ENCODE peak calls at places on chromosomes 2 and 18, in five cellular contexts. Q is spleen, U is esophagus muscularis mucosa, B is WERI-Rb-1, T is A549. L is an unnamed sample.

GRCh38 chr2:95052804-95053535 is 27.5 kb downstream of the MAL start:
- DNase-seq in Q (peak), U (no peak), B (no peak), T (no peak), L (no peak)

GRCh38 chr2:230685165-230685560 is 27.5 kb upstream of the CAB39 start:
- DNase-seq in Q (no peak), U (no peak), B (no peak), T (no peak), L (no peak)

GRCh38 chr2:186559848-186560247 is 30.0 kb upstream of the ITGAV start:
- DNase-seq in Q (no peak), U (no peak), B (no peak), T (no peak), L (no peak)

GRCh38 chr2:113175101-113175628 is 1.4 kb downstream of the PSD4 start:
- DNase-seq in Q (peak), U (no peak), B (no peak), T (no peak), L (peak)

GRCh38 chr2:182435754-182436153 is 8.9 kb upstream of the PDE1A start:
- DNase-seq in Q (no peak), U (no peak), B (no peak), T (no peak), L (no peak)

GRCh38 chr2:241161646-241162281 is 11.5 kb downstream of the PPP1R7 start:
- DNase-seq in Q (peak), U (peak), B (no peak), T (no peak), L (no peak)

GRCh38 chr2:97706708-97707345 is 6.5 kb upstream of the ZAP70 start:
- DNase-seq in Q (no peak), U (no peak), B (no peak), T (no peak), L (no peak)

GRCh38 chr2:24015562-24016375 is 5.9 kb downstream of the MFSD2B start:
- DNase-seq in Q (no peak), U (no peak), B (no peak), T (peak), L (no peak)

GRCh38 chr2:2597712-2598111 is 266.6 kb upstream of the MYT1L start:
- DNase-seq in Q (no peak), U (no peak), B (no peak), T (no peak), L (no peak)

GRCh38 chr2:236552586-236552985 is 17.0 kb upstream of the ACKR3 start:
- DNase-seq in Q (no peak), U (no peak), B (no peak), T (no peak), L (no peak)

GRCh38 chr18:59416818-59417217 is 57.8 kb upstream of the LMAN1 start:
- DNase-seq in Q (no peak), U (no peak), B (no peak), T (no peak), L (no peak)

GRCh38 chr2:64645014-64645418 is 8.7 kb downstream of the SERTAD2 start:
- DNase-seq in Q (no peak), U (no peak), B (peak), T (peak), L (peak)

GRCh38 chr2:118710481-118710880 is 137.0 kb downstream of the EN1 start:
- DNase-seq in Q (no peak), U (no peak), B (no peak), T (no peak), L (no peak)

GRCh38 chr2:9330639-9331270 is 92.6 kb downstream of the ITGB1BP1 start:
- DNase-seq in Q (no peak), U (no peak), B (no peak), T (no peak), L (no peak)

GRCh38 chr18:634551-635045 is 22.9 kb upstream of the TYMS start:
- DNase-seq in Q (no peak), U (no peak), B (no peak), T (no peak), L (no peak)

GRCh38 chr2:16791496-16791895 is 125.9 kb upstream of the CYRIA start:
- DNase-seq in Q (no peak), U (no peak), B (no peak), T (no peak), L (no peak)

GRCh38 chr2:46878886-46879285 is 36.7 kb downstream of the MCFD2 start:
- DNase-seq in Q (no peak), U (no peak), B (no peak), T (no peak), L (no peak)

GRCh38 chr2:168978461-168978861 is 52.7 kb downstream of the ABCB11 start:
- DNase-seq in Q (no peak), U (no peak), B (no peak), T (no peak), L (no peak)

GRCh38 chr2:67839242-67839641 is 223.6 kb downstream of the C1D start:
- DNase-seq in Q (no peak), U (no peak), B (no peak), T (no peak), L (no peak)

GRCh38 chr18:34352385-34353163 is 127.9 kb upstream of the NOL4 start:
- DNase-seq in Q (no peak), U (no peak), B (no peak), T (no peak), L (no peak)

GRCh38 chr18:3008546-3008945 is 4.4 kb downstream of the LPIN2 start:
- DNase-seq in Q (no peak), U (no peak), B (no peak), T (no peak), L (no peak)

GRCh38 chr2:17375262-17375661 is 143.0 kb downstream of the RAD51AP2 start:
- DNase-seq in Q (no peak), U (no peak), B (no peak), T (no peak), L (no peak)

GRCh38 chr2:59308108-59308507 is 1067.0 kb upstream of the FANCL start:
- DNase-seq in Q (no peak), U (no peak), B (no peak), T (no peak), L (no peak)

GRCh38 chr2:227687189-227687588 is 20.6 kb downstream of the SCYGR5 start:
- DNase-seq in Q (no peak), U (peak), B (no peak), T (no peak), L (no peak)

GRCh38 chr2:179059026-179059680 is 9.2 kb upstream of the CCDC141 start:
- DNase-seq in Q (no peak), U (no peak), B (no peak), T (no peak), L (no peak)

GRCh38 chr2:26184086-26184485 is 11.2 kb downstream of the GAREM2 start:
- DNase-seq in Q (no peak), U (no peak), B (no peak), T (no peak), L (no peak)
- H3K4me3 ChIP-seq in Q (peak), U (peak), B (no peak), T (no peak), L (no peak)

GRCh38 chr18:74412106-74412880 is 44.8 kb downstream of the DIPK1C start:
- DNase-seq in Q (no peak), U (no peak), B (no peak), T (no peak), L (no peak)
- H3K27ac ChIP-seq in Q (no peak), U (no peak), B (no peak), T (no peak), L (no peak)

GRCh38 chr2:174493549-174494331 is 6.9 kb upstream of the GPR155 start:
- DNase-seq in Q (no peak), U (no peak), B (no peak), T (no peak), L (no peak)

GRCh38 chr2:174490032-174490431 is 3.2 kb upstream of the GPR155 start:
- DNase-seq in Q (no peak), U (no peak), B (no peak), T (no peak), L (peak)

GRCh38 chr2:174495365-174496012 is 8.7 kb upstream of the GPR155 start:
- DNase-seq in Q (no peak), U (no peak), B (peak), T (no peak), L (no peak)

GRCh38 chr2:174491947-174492346 is 5.1 kb upstream of the GPR155 start:
- DNase-seq in Q (no peak), U (no peak), B (no peak), T (no peak), L (no peak)

DNA sequence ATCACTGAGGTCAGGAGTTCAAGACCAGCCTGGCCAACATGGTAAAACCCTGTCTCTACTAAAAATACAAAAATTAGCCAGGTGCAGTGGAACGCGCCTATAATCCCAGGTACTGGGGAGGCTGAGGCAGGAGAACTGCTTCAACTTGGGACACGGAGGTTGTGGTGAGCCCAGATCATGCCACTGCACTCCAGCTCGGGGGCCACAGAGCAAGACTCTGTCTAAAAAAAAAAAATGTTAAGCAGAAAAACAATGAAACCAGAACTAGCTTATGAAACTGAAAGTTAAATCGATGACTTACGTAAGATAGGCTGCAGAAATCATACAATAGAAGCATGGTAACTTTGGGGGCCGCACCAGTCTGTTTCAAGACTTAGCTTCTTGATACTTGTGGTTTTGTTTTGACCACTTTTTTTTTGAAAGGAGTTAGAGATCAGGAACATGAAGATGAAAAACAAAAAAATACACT is 6.2 kb upstream of the GPR155 start:
- DNase-seq in Q (peak), U (no peak), B (no peak), T (no peak), L (peak)
- H3K4me3 ChIP-seq in Q (no peak), U (no peak), B (no peak), T (no peak), L (peak)

DNA sequence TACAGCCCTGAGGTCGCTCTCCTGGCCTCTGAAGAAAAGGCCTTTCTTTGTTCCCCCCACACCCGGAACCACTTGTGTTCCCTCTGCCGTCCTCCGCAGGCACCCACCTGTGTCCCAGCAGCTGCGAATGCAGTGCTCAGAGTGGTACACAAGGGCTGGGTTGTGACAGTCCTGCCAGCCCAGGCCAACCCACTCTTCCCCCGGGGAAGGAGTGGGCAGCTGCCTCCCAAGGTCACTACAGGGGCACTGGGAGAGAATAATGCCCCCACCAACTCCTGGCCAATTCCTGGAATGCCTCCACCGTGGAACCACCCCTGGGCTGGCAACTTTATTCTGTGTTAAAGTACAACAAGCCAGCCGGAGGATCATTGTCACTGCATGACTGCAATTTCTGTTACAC is 10.0 kb downstream of the GYPC start:
- DNase-seq in Q (no peak), U (no peak), B (no peak), T (no peak), L (no peak)
- H3K27ac ChIP-seq in Q (peak), U (peak), B (no peak), T (no peak), L (no peak)

GRCh38 chr2:189545424-189545823 is 35.2 kb downstream of the SLC40A1 start:
- DNase-seq in Q (no peak), U (no peak), B (no peak), T (no peak), L (no peak)

GRCh38 chr2:189549440-189549832 is 31.1 kb downstream of the SLC40A1 start:
- DNase-seq in Q (no peak), U (no peak), B (no peak), T (no peak), L (no peak)

GRCh38 chr2:189552334-189552990 is 28.1 kb downstream of the SLC40A1 start:
- DNase-seq in Q (no peak), U (no peak), B (no peak), T (no peak), L (no peak)

GRCh38 chr2:189551808-189552207 is 28.8 kb downstream of the SLC40A1 start:
- DNase-seq in Q (no peak), U (no peak), B (no peak), T (no peak), L (no peak)

DNA sequence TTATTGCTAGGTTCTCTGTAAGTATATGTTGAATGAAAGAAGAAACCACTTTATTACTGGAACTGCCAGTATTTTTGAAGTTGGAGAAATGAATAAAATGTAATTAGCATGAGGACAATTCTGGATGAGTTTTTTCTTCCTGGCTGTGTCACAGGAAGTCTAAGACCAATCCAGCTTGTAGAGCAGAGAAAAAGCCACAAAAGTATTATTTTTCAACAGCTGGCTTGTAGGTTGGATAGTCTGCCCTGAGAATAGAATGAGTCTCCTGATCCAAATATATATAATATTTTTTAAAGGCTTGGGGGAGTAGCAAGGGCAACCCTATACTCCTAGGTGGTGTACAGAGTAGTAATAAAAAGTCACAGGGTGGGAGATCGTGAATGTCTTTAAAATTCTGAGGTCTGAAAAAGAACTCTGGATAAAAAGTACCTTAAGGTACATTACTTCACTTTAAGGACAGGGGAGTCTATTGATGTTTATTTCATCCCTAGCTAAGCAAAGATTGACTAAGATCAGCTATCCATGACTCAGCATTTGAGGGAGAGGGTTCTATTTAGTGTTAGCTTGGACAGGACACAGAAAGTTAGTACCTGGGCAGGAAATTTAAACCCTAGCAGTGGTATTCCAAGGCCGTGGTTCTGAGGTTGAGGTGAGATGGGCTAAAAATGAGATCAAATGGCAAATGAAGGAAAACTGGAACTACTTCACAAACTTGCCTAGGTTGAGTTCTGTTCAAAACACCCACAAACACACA is 31.7 kb downstream of the SLC40A1 start:
- DNase-seq in Q (no peak), U (no peak), B (no peak), T (peak), L (no peak)
- H3K4me3 ChIP-seq in Q (no peak), U (no peak), B (no peak), T (no peak), L (no peak)